ENCODE peak calls at places on chromosomes 5 and 9, in seven cellular contexts. One of them, this sample, is unnamed.

GRCh38 chr9:124752967-124753366 is 18.1 kb downstream of the NR6A1 start:
- DNase-seq in ovary: no peak
- DNase-seq in breast epithelium: no peak
- DNase-seq in Peyer's patch: no peak
- DNase-seq in stomach: no peak
- DNase-seq in heart left ventricle: no peak
- DNase-seq in IMR-90: peak; percentile 82
- DNase-seq in this sample: no peak

GRCh38 chr9:87973791-87974292 is 491 bp downstream of the CDK20 start:
- DNase-seq in IMR-90: no peak
- DNase-seq in breast epithelium: no peak
- DNase-seq in ovary: no peak
- DNase-seq in heart left ventricle: no peak
- DNase-seq in stomach: no peak
- DNase-seq in Peyer's patch: no peak
- DNase-seq in this sample: no peak

GRCh38 chr5:139577689-139578347 is 16.7 kb downstream of the UBE2D2 start:
- DNase-seq in heart left ventricle: no peak
- DNase-seq in Peyer's patch: no peak
- DNase-seq in IMR-90: no peak
- DNase-seq in breast epithelium: no peak
- DNase-seq in stomach: no peak
- DNase-seq in ovary: no peak
- DNase-seq in this sample: no peak

GRCh38 chr5:161399996-161400562 is 146.4 kb downstream of the GABRB2 start:
- DNase-seq in Peyer's patch: no peak
- DNase-seq in IMR-90: no peak
- DNase-seq in stomach: no peak
- DNase-seq in heart left ventricle: no peak
- DNase-seq in breast epithelium: no peak
- DNase-seq in ovary: no peak
- DNase-seq in this sample: peak; percentile 52

GRCh38 chr5:15013654-15014463 is 142.3 kb upstream of the ANKH start:
- DNase-seq in heart left ventricle: no peak
- DNase-seq in breast epithelium: no peak
- DNase-seq in IMR-90: peak; percentile 80
- DNase-seq in Peyer's patch: no peak
- DNase-seq in stomach: no peak
- DNase-seq in ovary: no peak
- DNase-seq in this sample: no peak

GRCh38 chr5:53019320-53019719 is 30.2 kb downstream of the ITGA2 start:
- DNase-seq in breast epithelium: no peak
- DNase-seq in stomach: no peak
- DNase-seq in IMR-90: peak; percentile 87
- DNase-seq in heart left ventricle: no peak
- DNase-seq in ovary: no peak
- DNase-seq in Peyer's patch: no peak
- DNase-seq in this sample: no peak

GRCh38 chr5:431001-431710 is 11.8 kb upstream of the EXOC3 start:
- DNase-seq in heart left ventricle: no peak
- DNase-seq in IMR-90: peak; percentile 48
- DNase-seq in stomach: peak; percentile 44
- DNase-seq in ovary: no peak
- DNase-seq in breast epithelium: no peak
- DNase-seq in Peyer's patch: peak; percentile 61
- DNase-seq in this sample: peak; percentile 48

GRCh38 chr5:37015795-37016666 is 139.5 kb downstream of the NIPBL start:
- DNase-seq in stomach: no peak
- DNase-seq in Peyer's patch: no peak
- DNase-seq in ovary: no peak
- DNase-seq in IMR-90: peak; percentile 53
- DNase-seq in heart left ventricle: no peak
- DNase-seq in breast epithelium: no peak
- DNase-seq in this sample: no peak

GRCh38 chr9:81620009-81620405 is 69.3 kb downstream of the TLE1 start:
- DNase-seq in Peyer's patch: no peak
- DNase-seq in heart left ventricle: no peak
- DNase-seq in IMR-90: no peak
- DNase-seq in stomach: no peak
- DNase-seq in ovary: no peak
- DNase-seq in breast epithelium: no peak
- DNase-seq in this sample: no peak

GRCh38 chr5:8844847-8845246 is 701.0 kb downstream of the SEMA5A start:
- DNase-seq in breast epithelium: no peak
- DNase-seq in stomach: no peak
- DNase-seq in heart left ventricle: no peak
- DNase-seq in ovary: no peak
- DNase-seq in IMR-90: peak; percentile 8
- DNase-seq in Peyer's patch: no peak
- DNase-seq in this sample: no peak

GRCh38 chr5:151234476-151235238 is 10.8 kb upstream of the CCDC69 start:
- DNase-seq in ovary: peak; percentile 84
- DNase-seq in heart left ventricle: peak; percentile 62
- DNase-seq in IMR-90: peak; percentile 41
- DNase-seq in stomach: peak; percentile 60
- DNase-seq in breast epithelium: peak; percentile 75
- DNase-seq in Peyer's patch: peak; percentile 88
- DNase-seq in this sample: peak; percentile 94

GRCh38 chr9:98142182-98142924 is 23.3 kb upstream of the TRIM14 start:
- DNase-seq in ovary: no peak
- DNase-seq in breast epithelium: peak; percentile 76
- DNase-seq in Peyer's patch: peak; percentile 92
- DNase-seq in IMR-90: no peak
- DNase-seq in stomach: peak; percentile 91
- DNase-seq in heart left ventricle: no peak
- DNase-seq in this sample: peak; percentile 44

GRCh38 chr5:179371681-179372675 is 26.7 kb upstream of the ADAMTS2 start:
- DNase-seq in heart left ventricle: no peak
- DNase-seq in Peyer's patch: peak; percentile 27
- DNase-seq in IMR-90: no peak
- DNase-seq in ovary: no peak
- DNase-seq in breast epithelium: peak; percentile 28
- DNase-seq in stomach: no peak
- DNase-seq in this sample: peak; percentile 56

GRCh38 chr9:87570000-87570834 is 72.5 kb downstream of the DAPK1 start:
- DNase-seq in stomach: no peak
- DNase-seq in IMR-90: no peak
- DNase-seq in ovary: no peak
- DNase-seq in heart left ventricle: no peak
- DNase-seq in Peyer's patch: no peak
- DNase-seq in breast epithelium: no peak
- DNase-seq in this sample: no peak

GRCh38 chr9:18700714-18701113 is 226.8 kb downstream of the ADAMTSL1 start:
- DNase-seq in stomach: no peak
- DNase-seq in ovary: no peak
- DNase-seq in Peyer's patch: no peak
- DNase-seq in heart left ventricle: no peak
- DNase-seq in breast epithelium: no peak
- DNase-seq in IMR-90: no peak
- DNase-seq in this sample: no peak

GRCh38 chr5:51187953-51188591 is 195.2 kb upstream of the ISL1 start:
- DNase-seq in IMR-90: no peak
- DNase-seq in breast epithelium: no peak
- DNase-seq in ovary: no peak
- DNase-seq in Peyer's patch: no peak
- DNase-seq in heart left ventricle: no peak
- DNase-seq in stomach: no peak
- DNase-seq in this sample: no peak

GRCh38 chr5:76145945-76146344 is 62.8 kb downstream of the SV2C start:
- DNase-seq in heart left ventricle: no peak
- DNase-seq in ovary: no peak
- DNase-seq in Peyer's patch: peak; percentile 47
- DNase-seq in IMR-90: peak; percentile 1
- DNase-seq in breast epithelium: no peak
- DNase-seq in stomach: no peak
- DNase-seq in this sample: no peak

GRCh38 chr9:94563548-94563947 is 8.7 kb downstream of the PCAT7 start:
- DNase-seq in IMR-90: no peak
- DNase-seq in Peyer's patch: no peak
- DNase-seq in ovary: no peak
- DNase-seq in breast epithelium: no peak
- DNase-seq in heart left ventricle: no peak
- DNase-seq in stomach: no peak
- DNase-seq in this sample: no peak

GRCh38 chr5:164204338-164204946 is 699.0 kb downstream of the MAT2B start:
- DNase-seq in IMR-90: peak; percentile 75
- DNase-seq in heart left ventricle: no peak
- DNase-seq in Peyer's patch: no peak
- DNase-seq in breast epithelium: no peak
- DNase-seq in ovary: no peak
- DNase-seq in stomach: no peak
- DNase-seq in this sample: no peak

GRCh38 chr9:21856301-21857094 is 54.1 kb downstream of the MTAP start:
- DNase-seq in heart left ventricle: no peak
- DNase-seq in ovary: no peak
- DNase-seq in breast epithelium: no peak
- DNase-seq in stomach: no peak
- DNase-seq in Peyer's patch: no peak
- DNase-seq in IMR-90: peak; percentile 51
- DNase-seq in this sample: no peak

GRCh38 chr9:87503970-87504369 is 6.3 kb downstream of the DAPK1 start:
- DNase-seq in ovary: no peak
- DNase-seq in stomach: no peak
- DNase-seq in IMR-90: no peak
- DNase-seq in breast epithelium: no peak
- DNase-seq in heart left ventricle: no peak
- DNase-seq in Peyer's patch: no peak
- DNase-seq in this sample: no peak

DNA sequence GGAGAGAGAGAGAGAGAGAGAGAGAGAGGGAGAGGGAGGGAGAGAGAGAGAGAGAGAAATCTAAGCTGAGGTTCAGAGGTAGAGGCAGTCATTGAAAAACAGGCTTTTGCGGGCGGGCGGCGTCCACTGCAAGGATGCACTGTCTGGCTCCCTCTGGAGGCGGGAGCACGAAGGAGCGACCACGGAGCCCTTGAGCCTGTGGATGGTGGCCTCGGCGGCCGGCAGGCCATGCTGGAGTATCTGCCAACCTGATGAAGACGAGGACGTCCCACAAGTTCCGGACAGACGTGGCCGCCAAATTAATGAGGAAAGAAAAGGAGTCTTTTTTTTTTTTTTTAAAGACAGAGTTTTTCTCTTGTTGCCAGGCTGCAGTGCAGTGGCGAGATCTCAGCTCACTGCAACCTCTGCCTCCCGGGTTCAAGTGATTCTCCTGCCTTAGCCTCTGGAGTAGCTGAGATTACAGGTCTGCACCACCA is 2.2 kb upstream of the CCDC125 start:
- DNase-seq in IMR-90: peak; percentile 76
- DNase-seq in breast epithelium: peak; percentile 89
- DNase-seq in stomach: peak; percentile 91
- DNase-seq in heart left ventricle: peak; percentile 87
- DNase-seq in ovary: peak; percentile 80
- DNase-seq in Peyer's patch: peak; percentile 93
- DNase-seq in this sample: peak; percentile 92
- H3K27ac ChIP-seq in IMR-90: no peak overlapping the region
- H3K27ac ChIP-seq in breast epithelium: no peak overlapping the region
- H3K27ac ChIP-seq in stomach: no peak overlapping the region
- H3K27ac ChIP-seq in heart left ventricle: peak overlapping the region; percentile 31
- H3K27ac ChIP-seq in ovary: no peak overlapping the region
- H3K27ac ChIP-seq in Peyer's patch: no peak overlapping the region
- H3K27ac ChIP-seq in this sample: peak overlapping the region; percentile 88

GRCh38 chr9:127423934-127424668 is at the start of gene ZNF79:
- DNase-seq in heart left ventricle: peak; percentile 95
- DNase-seq in Peyer's patch: peak; percentile 97
- DNase-seq in IMR-90: peak; percentile 88
- DNase-seq in ovary: peak; percentile 95
- DNase-seq in stomach: peak; percentile 95
- DNase-seq in breast epithelium: peak; percentile 95
- DNase-seq in this sample: peak; percentile 95
- TF ChIP-seq POLR2A in heart left ventricle: no peak
- TF ChIP-seq POLR2A in Peyer's patch: peak; percentile 73
- TF ChIP-seq POLR2A in IMR-90: peak; percentile 72
- TF ChIP-seq POLR2A in ovary: peak; percentile 56
- TF ChIP-seq POLR2A in stomach: no peak
- TF ChIP-seq POLR2A in breast epithelium: peak; percentile 46
- TF ChIP-seq POLR2A in this sample: peak; percentile 78

GRCh38 chr5:111229871-111230812 is 6.0 kb downstream of the CAMK4 start:
- DNase-seq in stomach: no peak
- DNase-seq in Peyer's patch: no peak
- DNase-seq in heart left ventricle: no peak
- DNase-seq in ovary: no peak
- DNase-seq in breast epithelium: no peak
- DNase-seq in IMR-90: no peak
- DNase-seq in this sample: no peak
- H3K4me3 ChIP-seq in stomach: no peak overlapping the region
- H3K4me3 ChIP-seq in Peyer's patch: no peak overlapping the region
- H3K4me3 ChIP-seq in heart left ventricle: no peak overlapping the region
- H3K4me3 ChIP-seq in ovary: no peak overlapping the region
- H3K4me3 ChIP-seq in breast epithelium: no peak overlapping the region
- H3K4me3 ChIP-seq in IMR-90: no peak overlapping the region
- H3K4me3 ChIP-seq in this sample: no peak overlapping the region

GRCh38 chr5:142797420-142797819 is 27.2 kb downstream of the ARHGAP26 start:
- DNase-seq in breast epithelium: no peak
- DNase-seq in ovary: no peak
- DNase-seq in stomach: no peak
- DNase-seq in Peyer's patch: no peak
- DNase-seq in heart left ventricle: no peak
- DNase-seq in IMR-90: no peak
- DNase-seq in this sample: no peak
- H3K27ac ChIP-seq in breast epithelium: no peak overlapping the region
- H3K27ac ChIP-seq in ovary: no peak overlapping the region
- H3K27ac ChIP-seq in stomach: no peak overlapping the region
- H3K27ac ChIP-seq in Peyer's patch: peak overlapping the region; percentile 15
- H3K27ac ChIP-seq in heart left ventricle: no peak overlapping the region
- H3K27ac ChIP-seq in IMR-90: no peak overlapping the region
- H3K27ac ChIP-seq in this sample: no peak overlapping the region